ENCODE peak calls at places on chromosomes 4 and X, in eight cellular contexts. W, C, A, E, U, K, R and T are unnamed samples.

GRCh38 chr4:157204634-157205244 is 15.8 kb upstream of the GRIA2 start:
- DNase-seq in W (peak; percentile 62), C (no peak), A (no peak), E (peak; percentile 81), U (peak; percentile 3), K (no peak), R (no peak), T (no peak)

GRCh38 chr4:101977096-101977495 is 186.6 kb downstream of the BANK1 start:
- DNase-seq in W (no peak), C (no peak), A (no peak), E (no peak), U (peak; percentile 88), K (no peak), R (no peak), T (no peak)

GRCh38 chrX:119303137-119303536 is 67.1 kb downstream of the PGRMC1 start:
- DNase-seq in W (no peak), C (no peak), A (no peak), E (no peak), U (no peak), K (no peak), R (no peak), T (no peak)

GRCh38 chr4:17534705-17535104 is 19.7 kb downstream of the CLRN2 start:
- DNase-seq in W (no peak), C (no peak), A (no peak), E (no peak), U (no peak), K (no peak), R (no peak), T (no peak)

GRCh38 chr4:52059372-52059771 is 8.3 kb downstream of the SPATA18 start:
- DNase-seq in W (no peak), C (peak; percentile 38), A (no peak), E (no peak), U (no peak), K (no peak), R (no peak), T (no peak)

GRCh38 chr4:184860018-184860530 is 34.3 kb upstream of the ACSL1 start:
- DNase-seq in W (no peak), C (no peak), A (no peak), E (no peak), U (no peak), K (no peak), R (no peak), T (no peak)

GRCh38 chr4:69860007-69860406 is at the start of gene SULT1E1:
- DNase-seq in W (no peak), C (no peak), A (no peak), E (no peak), U (no peak), K (no peak), R (no peak), T (no peak)

GRCh38 chr4:122873146-122873545 is 46.5 kb downstream of the FGF2 start:
- DNase-seq in W (no peak), C (no peak), A (no peak), E (no peak), U (peak; percentile 52), K (no peak), R (no peak), T (no peak)

GRCh38 chr4:150087007-150087406 is 8.8 kb downstream of the DCLK2 start:
- DNase-seq in W (no peak), C (no peak), A (no peak), E (no peak), U (no peak), K (no peak), R (no peak), T (no peak)

GRCh38 chr4:43352859-43353258 is 460.3 kb downstream of the GRXCR1 start:
- DNase-seq in W (no peak), C (no peak), A (no peak), E (no peak), U (no peak), K (no peak), R (no peak), T (no peak)

GRCh38 chr4:7872264-7872771 is 67.3 kb downstream of the AFAP1 start:
- DNase-seq in W (no peak), C (no peak), A (no peak), E (no peak), U (no peak), K (no peak), R (no peak), T (no peak)

GRCh38 chr4:5186584-5187170 is 135.4 kb downstream of the STK32B start:
- DNase-seq in W (no peak), C (no peak), A (no peak), E (no peak), U (no peak), K (no peak), R (no peak), T (no peak)

GRCh38 chr4:35300996-35301774 is 943.1 kb downstream of the ARAP2 start:
- DNase-seq in W (peak; percentile 2), C (no peak), A (no peak), E (peak; percentile 56), U (no peak), K (no peak), R (no peak), T (peak; percentile 19)

GRCh38 chr4:122762520-122762919 is 30.0 kb downstream of the BBS12 start:
- DNase-seq in W (no peak), C (no peak), A (no peak), E (no peak), U (no peak), K (no peak), R (no peak), T (no peak)

GRCh38 chr4:173040200-173040599 is 128.4 kb upstream of the GALNT7 start:
- DNase-seq in W (no peak), C (no peak), A (no peak), E (no peak), U (peak; percentile 70), K (no peak), R (no peak), T (peak; percentile 41)

GRCh38 chrX:153671589-153672530 is 1.8 kb downstream of the PNCK start:
- DNase-seq in W (no peak), C (no peak), A (no peak), E (no peak), U (no peak), K (no peak), R (no peak), T (no peak)

GRCh38 chr4:112213850-112214249 is 17.7 kb upstream of the AP1AR start:
- DNase-seq in W (no peak), C (no peak), A (no peak), E (no peak), U (no peak), K (no peak), R (no peak), T (no peak)

GRCh38 chr4:99404595-99405287 is 30.4 kb downstream of the ADH7 start:
- DNase-seq in W (no peak), C (no peak), A (no peak), E (no peak), U (peak; percentile 79), K (no peak), R (no peak), T (no peak)

GRCh38 chrX:110511238-110511637 is 152.6 kb downstream of the RTL9 start:
- DNase-seq in W (no peak), C (no peak), A (no peak), E (no peak), U (no peak), K (no peak), R (no peak), T (no peak)

GRCh38 chrX:47380268-47380667 is 9.9 kb downstream of the ZNF157 start:
- DNase-seq in W (no peak), C (peak; percentile 25), A (peak; percentile 84), E (no peak), U (no peak), K (peak; percentile 9), R (no peak), T (no peak)

GRCh38 chr4:99832313-99832712 is 15.7 kb downstream of the DAPP1 start:
- DNase-seq in W (no peak), C (no peak), A (no peak), E (no peak), U (no peak), K (no peak), R (no peak), T (no peak)

GRCh38 chr4:91147067-91147466 is 1019.9 kb downstream of the CCSER1 start:
- DNase-seq in W (no peak), C (no peak), A (no peak), E (no peak), U (no peak), K (no peak), R (no peak), T (no peak)

GRCh38 chr4:8029689-8030088 is 90.0 kb upstream of the AFAP1 start:
- DNase-seq in W (no peak), C (no peak), A (no peak), E (no peak), U (peak; percentile 6), K (no peak), R (no peak), T (peak; percentile 80)

GRCh38 chrX:140087865-140088264 is 122.5 kb upstream of the CXorf66 start:
- DNase-seq in W (no peak), C (no peak), A (no peak), E (no peak), U (no peak), K (no peak), R (no peak), T (no peak)

GRCh38 chrX:10110984-10111363 is 45.8 kb upstream of the CLCN4 start:
- DNase-seq in W (no peak), C (no peak), A (peak; percentile 87), E (no peak), U (no peak), K (peak; percentile 44), R (peak; percentile 26), T (no peak)